ENCODE peak calls at places on chromosomes 11 and 22, in five cellular contexts. T is SK-MEL-5, R is body of pancreas, J is PC-3, L is nephron progenitor cell. E is an unnamed sample.

GRCh38 chr11:134854391-134854991 is 442.4 kb upstream of the B3GAT1 start:
- DNase-seq in R (no peak), L (no peak), J (no peak), T (no peak), E (no peak)

GRCh38 chr22:35938226-35938625 is 90.4 kb downstream of the RBFOX2 start:
- DNase-seq in L (no peak), J (no peak), R (no peak), T (no peak), E (no peak)

GRCh38 chr11:57901278-57901677 is 122.4 kb upstream of the OR9Q1 start:
- DNase-seq in J (no peak), L (no peak), T (no peak), R (no peak), E (no peak)

GRCh38 chr11:12413141-12414055 is 36.0 kb downstream of the PARVA start:
- DNase-seq in L (no peak), T (no peak), R (no peak), J (no peak), E (peak)

GRCh38 chr11:126647735-126648134 is 292.2 kb downstream of the ST3GAL4 start:
- DNase-seq in L (no peak), J (peak), R (no peak), T (no peak), E (peak)

GRCh38 chr11:110984147-110984546 is 261.4 kb upstream of the POU2AF2 start:
- DNase-seq in J (peak), R (no peak), L (no peak), T (no peak), E (peak)

GRCh38 chr22:50505776-50506610 is 1.5 kb downstream of the LMF2 start:
- DNase-seq in T (no peak), L (no peak), J (no peak), R (peak), E (no peak)

GRCh38 chr22:49633010-49633324 is 194.7 kb downstream of the BRD1 start:
- DNase-seq in L (peak), T (no peak), R (no peak), J (no peak), E (no peak)

E was measured in ELR.